ENCODE peak calls at places on chromosomes 1 and 21, in five cellular contexts. G, C, X, M and V are unnamed samples.

GRCh38 chr1:229238231-229238630 is 32.7 kb upstream of the RAB4A start:
- DNase-seq in X (no peak), G (no peak), M (no peak), C (no peak), V (no peak)

GRCh38 chr1:2840036-2840809 is 38.7 kb upstream of the TTC34 start:
- DNase-seq in C (no peak), G (no peak), X (no peak), M (no peak), V (no peak)

GRCh38 chr1:29320541-29320940 is 84.2 kb downstream of the PTPRU start:
- DNase-seq in C (no peak), M (no peak), X (no peak), G (no peak), V (no peak)

GRCh38 chr1:232248276-232248803 is 381.6 kb downstream of the SIPA1L2 start:
- DNase-seq in C (no peak), G (no peak), X (no peak), M (no peak), V (no peak)

GRCh38 chr1:180027949-180028445 is 73.4 kb downstream of the CEP350 start:
- DNase-seq in X (no peak), C (peak; percentile 34), G (peak; percentile 41), M (peak; percentile 23), V (no peak)

GRCh38 chr1:202791102-202791747 is 17.0 kb downstream of the KDM5B start:
- DNase-seq in C (no peak), G (peak; percentile 42), X (no peak), M (no peak), V (no peak)

GRCh38 chr21:25885405-25885804 is 150.6 kb downstream of the GABPA start:
- DNase-seq in C (no peak), M (no peak), G (peak; percentile 73), X (no peak), V (no peak)

GRCh38 chr1:59967141-59967697 is 40.6 kb upstream of the CYP2J2 start:
- DNase-seq in M (no peak), G (peak; percentile 21), X (peak; percentile 21), C (no peak), V (no peak)

GRCh38 chr1:205286335-205286950 is 35.1 kb downstream of the NUAK2 start:
- DNase-seq in X (no peak), M (no peak), G (no peak), C (peak; percentile 85), V (no peak)

GRCh38 chr21:46111193-46111571 is 13.3 kb downstream of the COL6A2 start:
- DNase-seq in M (no peak), G (no peak), X (no peak), C (no peak), V (no peak)

GRCh38 chr1:182149411-182149965 is 88.0 kb upstream of the ZNF648 start:
- DNase-seq in M (peak; percentile 24), C (peak; percentile 80), X (no peak), G (peak; percentile 41), V (no peak)

GRCh38 chr1:54884135-54884586 is 2.8 kb downstream of the DHCR24 start:
- DNase-seq in X (no peak), M (peak; percentile 37), G (peak; percentile 25), C (no peak), V (no peak)